ENCODE peak calls at places on chromosomes 16 and 17, in eight cellular contexts. One of them, this sample, is unnamed.
A peak's percentile ranks its signal among the peaks of the same experiment; 100 is the strongest.

GRCh38 chr16:15704545-15704987 is 54.5 kb downstream of the NDE1 start:
- DNase-seq in lower leg skin: peak; percentile 76
- DNase-seq in T-cell: peak; percentile 56
- DNase-seq in memory B cell: peak; percentile 69
- DNase-seq in lower lobe of right lung: peak; percentile 64
- DNase-seq in NB4: peak; percentile 76
- DNase-seq in OCI-LY7: peak; percentile 65
- DNase-seq in HCT116: peak; percentile 39
- DNase-seq in this sample: peak; percentile 69

GRCh38 chr17:31525801-31526549 is 134.5 kb downstream of the RAB11FIP4 start:
- DNase-seq in NB4: no peak
- DNase-seq in lower lobe of right lung: no peak
- DNase-seq in OCI-LY7: peak; percentile 65
- DNase-seq in T-cell: no peak
- DNase-seq in memory B cell: peak; percentile 39
- DNase-seq in HCT116: no peak
- DNase-seq in lower leg skin: no peak
- DNase-seq in this sample: no peak

GRCh38 chr17:31754239-31754945 is 104.7 kb downstream of the COPRS start:
- DNase-seq in lower leg skin: no peak
- DNase-seq in HCT116: peak; percentile 16
- DNase-seq in OCI-LY7: no peak
- DNase-seq in NB4: no peak
- DNase-seq in lower lobe of right lung: no peak
- DNase-seq in T-cell: no peak
- DNase-seq in memory B cell: no peak
- DNase-seq in this sample: no peak

GRCh38 chr16:3027488-3027795 is 3.6 kb downstream of the THOC6 start:
- DNase-seq in lower lobe of right lung: no peak
- DNase-seq in T-cell: no peak
- DNase-seq in NB4: no peak
- DNase-seq in HCT116: no peak
- DNase-seq in memory B cell: no peak
- DNase-seq in lower leg skin: no peak
- DNase-seq in OCI-LY7: no peak
- DNase-seq in this sample: no peak

GRCh38 chr17:76485569-76485968 is 15.7 kb downstream of the RHBDF2 start:
- DNase-seq in lower lobe of right lung: peak; percentile 67
- DNase-seq in memory B cell: no peak
- DNase-seq in T-cell: no peak
- DNase-seq in HCT116: no peak
- DNase-seq in OCI-LY7: peak; percentile 73
- DNase-seq in NB4: no peak
- DNase-seq in lower leg skin: peak; percentile 63
- DNase-seq in this sample: no peak

GRCh38 chr17:38352245-38353083 is 820 bp downstream of the SOCS7 start:
- DNase-seq in OCI-LY7: peak; percentile 41
- DNase-seq in T-cell: no peak
- DNase-seq in HCT116: no peak
- DNase-seq in memory B cell: no peak
- DNase-seq in lower leg skin: no peak
- DNase-seq in NB4: peak; percentile 76
- DNase-seq in lower lobe of right lung: peak; percentile 60
- DNase-seq in this sample: peak; percentile 3

GRCh38 chr17:70307430-70307829 is 138.1 kb downstream of the KCNJ2 start:
- DNase-seq in T-cell: no peak
- DNase-seq in HCT116: no peak
- DNase-seq in OCI-LY7: no peak
- DNase-seq in lower lobe of right lung: no peak
- DNase-seq in NB4: no peak
- DNase-seq in memory B cell: no peak
- DNase-seq in lower leg skin: no peak
- DNase-seq in this sample: no peak

GRCh38 chr17:62875296-62875695 is 67.2 kb upstream of the MARCHF10 start:
- DNase-seq in HCT116: no peak
- DNase-seq in lower leg skin: no peak
- DNase-seq in lower lobe of right lung: no peak
- DNase-seq in T-cell: no peak
- DNase-seq in NB4: no peak
- DNase-seq in OCI-LY7: no peak
- DNase-seq in memory B cell: no peak
- DNase-seq in this sample: no peak

GRCh38 chr16:1194665-1195392 is 30.2 kb downstream of the TPSG1 start:
- DNase-seq in lower leg skin: no peak
- DNase-seq in T-cell: no peak
- DNase-seq in memory B cell: no peak
- DNase-seq in HCT116: no peak
- DNase-seq in OCI-LY7: peak; percentile 12
- DNase-seq in NB4: no peak
- DNase-seq in lower lobe of right lung: no peak
- DNase-seq in this sample: no peak

GRCh38 chr16:7278636-7279035 is 54.0 kb upstream of the RBFOX1 start:
- DNase-seq in T-cell: no peak
- DNase-seq in lower leg skin: no peak
- DNase-seq in HCT116: no peak
- DNase-seq in lower lobe of right lung: no peak
- DNase-seq in NB4: no peak
- DNase-seq in memory B cell: no peak
- DNase-seq in OCI-LY7: no peak
- DNase-seq in this sample: no peak

GRCh38 chr16:2511128-2511785 is 2.5 kb upstream of the ATP6V0C start:
- DNase-seq in OCI-LY7: no peak
- DNase-seq in memory B cell: no peak
- DNase-seq in lower leg skin: no peak
- DNase-seq in lower lobe of right lung: peak; percentile 72
- DNase-seq in NB4: no peak
- DNase-seq in T-cell: no peak
- DNase-seq in HCT116: no peak
- DNase-seq in this sample: no peak

GRCh38 chr16:75000481-75001081 is 1.8 kb downstream of the ZNRF1 start:
- DNase-seq in lower lobe of right lung: no peak
- DNase-seq in memory B cell: no peak
- DNase-seq in NB4: peak; percentile 59
- DNase-seq in OCI-LY7: no peak
- DNase-seq in HCT116: no peak
- DNase-seq in T-cell: no peak
- DNase-seq in lower leg skin: no peak
- DNase-seq in this sample: no peak

GRCh38 chr16:85441890-85442670 is 171.0 kb upstream of the GSE1 start:
- DNase-seq in memory B cell: no peak
- DNase-seq in HCT116: no peak
- DNase-seq in T-cell: no peak
- DNase-seq in lower leg skin: no peak
- DNase-seq in NB4: no peak
- DNase-seq in lower lobe of right lung: no peak
- DNase-seq in OCI-LY7: no peak
- DNase-seq in this sample: no peak

GRCh38 chr16:1458336-1458976 is 14.1 kb upstream of the CCDC154 start:
- DNase-seq in HCT116: no peak
- DNase-seq in T-cell: no peak
- DNase-seq in OCI-LY7: no peak
- DNase-seq in lower leg skin: no peak
- DNase-seq in memory B cell: no peak
- DNase-seq in lower lobe of right lung: no peak
- DNase-seq in NB4: no peak
- DNase-seq in this sample: no peak

GRCh38 chr16:50711862-50712567 is 18.6 kb downstream of the NOD2 start:
- DNase-seq in T-cell: no peak
- DNase-seq in memory B cell: no peak
- DNase-seq in lower leg skin: no peak
- DNase-seq in lower lobe of right lung: no peak
- DNase-seq in NB4: no peak
- DNase-seq in OCI-LY7: no peak
- DNase-seq in HCT116: no peak
- DNase-seq in this sample: no peak

GRCh38 chr17:79874329-79874981 is 35.2 kb upstream of the CBX4 start:
- DNase-seq in lower leg skin: no peak
- DNase-seq in OCI-LY7: peak; percentile 71
- DNase-seq in NB4: peak; percentile 53
- DNase-seq in memory B cell: peak; percentile 38
- DNase-seq in lower lobe of right lung: no peak
- DNase-seq in HCT116: peak; percentile 72
- DNase-seq in T-cell: no peak
- DNase-seq in this sample: no peak

GRCh38 chr17:45782889-45783592 is 1.1 kb upstream of the CRHR1 start:
- DNase-seq in OCI-LY7: no peak
- DNase-seq in HCT116: no peak
- DNase-seq in T-cell: no peak
- DNase-seq in lower leg skin: no peak
- DNase-seq in memory B cell: peak; percentile 13
- DNase-seq in lower lobe of right lung: no peak
- DNase-seq in NB4: no peak
- DNase-seq in this sample: no peak

GRCh38 chr16:56617212-56618085 is 8.1 kb upstream of the MT1E start:
- DNase-seq in OCI-LY7: no peak
- DNase-seq in T-cell: peak; percentile 36
- DNase-seq in NB4: peak; percentile 69
- DNase-seq in HCT116: no peak
- DNase-seq in lower lobe of right lung: peak; percentile 81
- DNase-seq in lower leg skin: peak; percentile 67
- DNase-seq in memory B cell: no peak
- DNase-seq in this sample: no peak

GRCh38 chr17:62627904-62628603 is 584 bp downstream of the MRC2 start:
- DNase-seq in OCI-LY7: no peak
- DNase-seq in T-cell: no peak
- DNase-seq in HCT116: no peak
- DNase-seq in lower leg skin: no peak
- DNase-seq in memory B cell: no peak
- DNase-seq in lower lobe of right lung: peak; percentile 63
- DNase-seq in NB4: peak; percentile 81
- DNase-seq in this sample: no peak

GRCh38 chr16:4376126-4376819 is 4.6 kb downstream of the VASN start:
- DNase-seq in OCI-LY7: no peak
- DNase-seq in NB4: no peak
- DNase-seq in lower lobe of right lung: peak; percentile 92
- DNase-seq in T-cell: no peak
- DNase-seq in lower leg skin: peak; percentile 74
- DNase-seq in memory B cell: no peak
- DNase-seq in HCT116: no peak
- DNase-seq in this sample: no peak

GRCh38 chr17:41689497-41690299 is 1.0 kb downstream of the EIF1 start:
- DNase-seq in memory B cell: peak; percentile 62
- DNase-seq in HCT116: no peak
- DNase-seq in OCI-LY7: peak; percentile 86
- DNase-seq in NB4: peak; percentile 80
- DNase-seq in lower lobe of right lung: no peak
- DNase-seq in T-cell: peak; percentile 38
- DNase-seq in lower leg skin: peak; percentile 68
- DNase-seq in this sample: no peak

GRCh38 chr17:48457080-48457836 is 27.2 kb upstream of the SKAP1 start:
- DNase-seq in OCI-LY7: peak; percentile 88
- DNase-seq in NB4: peak; percentile 63
- DNase-seq in memory B cell: peak; percentile 79
- DNase-seq in HCT116: peak; percentile 54
- DNase-seq in lower leg skin: peak; percentile 27
- DNase-seq in T-cell: peak; percentile 69
- DNase-seq in lower lobe of right lung: peak; percentile 77
- DNase-seq in this sample: peak; percentile 66

GRCh38 chr16:47143329-47143676 is 442 bp downstream of the NETO2 start:
- DNase-seq in lower leg skin: no peak
- DNase-seq in T-cell: peak; percentile 15
- DNase-seq in memory B cell: peak; percentile 73
- DNase-seq in lower lobe of right lung: peak; percentile 64
- DNase-seq in HCT116: peak; percentile 15
- DNase-seq in OCI-LY7: peak; percentile 53
- DNase-seq in NB4: peak; percentile 89
- DNase-seq in this sample: peak; percentile 60

GRCh38 chr16:22681551-22681880 is 132.4 kb upstream of the HS3ST2 start:
- DNase-seq in OCI-LY7: no peak
- DNase-seq in lower lobe of right lung: no peak
- DNase-seq in HCT116: no peak
- DNase-seq in memory B cell: no peak
- DNase-seq in NB4: no peak
- DNase-seq in lower leg skin: no peak
- DNase-seq in T-cell: no peak
- DNase-seq in this sample: no peak

GRCh38 chr17:31596382-31597323 is 205.2 kb downstream of the RAB11FIP4 start:
- DNase-seq in OCI-LY7: peak; percentile 83
- DNase-seq in HCT116: peak; percentile 77
- DNase-seq in lower lobe of right lung: peak; percentile 73
- DNase-seq in T-cell: no peak
- DNase-seq in lower leg skin: peak; percentile 75
- DNase-seq in NB4: peak; percentile 100
- DNase-seq in memory B cell: peak; percentile 32
- DNase-seq in this sample: no peak

GRCh38 chr17:37489197-37490001 is at the start of gene DUSP14:
- DNase-seq in memory B cell: peak; percentile 75
- DNase-seq in NB4: peak; percentile 87
- DNase-seq in lower leg skin: peak; percentile 60
- DNase-seq in HCT116: peak; percentile 57
- DNase-seq in lower lobe of right lung: peak; percentile 82
- DNase-seq in OCI-LY7: peak; percentile 91
- DNase-seq in T-cell: peak; percentile 80
- DNase-seq in this sample: peak; percentile 82

GRCh38 chr17:78723001-78723796 is 58.9 kb downstream of the CYTH1 start:
- DNase-seq in lower lobe of right lung: no peak
- DNase-seq in NB4: no peak
- DNase-seq in HCT116: no peak
- DNase-seq in OCI-LY7: no peak
- DNase-seq in lower leg skin: no peak
- DNase-seq in T-cell: no peak
- DNase-seq in memory B cell: no peak
- DNase-seq in this sample: no peak

GRCh38 chr17:76734080-76734840 is 2.9 kb downstream of the SRSF2 start:
- DNase-seq in T-cell: no peak
- DNase-seq in memory B cell: no peak
- DNase-seq in HCT116: no peak
- DNase-seq in lower lobe of right lung: no peak
- DNase-seq in OCI-LY7: peak; percentile 57
- DNase-seq in lower leg skin: no peak
- DNase-seq in NB4: peak; percentile 74
- DNase-seq in this sample: no peak

GRCh38 chr16:24983521-24983920 is 31.6 kb downstream of the ARHGAP17 start:
- DNase-seq in T-cell: no peak
- DNase-seq in NB4: no peak
- DNase-seq in lower leg skin: no peak
- DNase-seq in lower lobe of right lung: no peak
- DNase-seq in memory B cell: no peak
- DNase-seq in OCI-LY7: no peak
- DNase-seq in HCT116: no peak
- DNase-seq in this sample: no peak

GRCh38 chr17:66953661-66954060 is 10.8 kb upstream of the CACNG4 start:
- DNase-seq in lower lobe of right lung: no peak
- DNase-seq in lower leg skin: no peak
- DNase-seq in HCT116: no peak
- DNase-seq in T-cell: no peak
- DNase-seq in NB4: no peak
- DNase-seq in OCI-LY7: no peak
- DNase-seq in memory B cell: no peak
- DNase-seq in this sample: no peak

GRCh38 chr16:57530104-57530522 is 6.3 kb downstream of the CCDC102A start:
- DNase-seq in HCT116: no peak
- DNase-seq in NB4: peak; percentile 55
- DNase-seq in memory B cell: no peak
- DNase-seq in lower lobe of right lung: peak; percentile 48
- DNase-seq in lower leg skin: no peak
- DNase-seq in T-cell: peak; percentile 62
- DNase-seq in OCI-LY7: peak; percentile 53
- DNase-seq in this sample: peak; percentile 74

This sample was measured in CD4-positive, alpha-beta T cell.